ENCODE peak calls at places on chromosomes 16 and 17, in four cellular contexts. One of them, this sample, is unnamed.

GRCh38 chr17:78724544-78724943 is 57.5 kb downstream of the CYTH1 start:
- DNase-seq in Caco-2: no peak
- DNase-seq in B cell: no peak
- DNase-seq in astrocyte of the spinal cord: no peak
- DNase-seq in this sample: no peak

GRCh38 chr17:81315170-81315884 is 20.2 kb upstream of the SLC38A10 start:
- DNase-seq in Caco-2: no peak
- DNase-seq in B cell: no peak
- DNase-seq in astrocyte of the spinal cord: no peak
- DNase-seq in this sample: no peak

GRCh38 chr17:15498107-15498506 is 30.7 kb upstream of the CDRT4 start:
- DNase-seq in Caco-2: no peak
- DNase-seq in B cell: no peak
- DNase-seq in astrocyte of the spinal cord: no peak
- DNase-seq in this sample: no peak

GRCh38 chr16:87012954-87013938 is 303.9 kb downstream of the C16orf95 start:
- DNase-seq in Caco-2: no peak
- DNase-seq in B cell: no peak
- DNase-seq in astrocyte of the spinal cord: no peak
- DNase-seq in this sample: no peak

GRCh38 chr16:21301168-21301894 is 23.2 kb upstream of the CRYM start:
- DNase-seq in Caco-2: peak
- DNase-seq in B cell: peak
- DNase-seq in astrocyte of the spinal cord: peak
- DNase-seq in this sample: peak

GRCh38 chr17:77127735-77128361 is 12.9 kb upstream of the SEC14L1 start:
- DNase-seq in Caco-2: no peak
- DNase-seq in B cell: peak
- DNase-seq in astrocyte of the spinal cord: peak
- DNase-seq in this sample: no peak

GRCh38 chr16:85522842-85523601 is 90.1 kb upstream of the GSE1 start:
- DNase-seq in Caco-2: no peak
- DNase-seq in B cell: no peak
- DNase-seq in astrocyte of the spinal cord: peak
- DNase-seq in this sample: no peak

GRCh38 chr17:43608313-43608712 is 53.4 kb downstream of the MEOX1 start:
- DNase-seq in Caco-2: no peak
- DNase-seq in B cell: no peak
- DNase-seq in astrocyte of the spinal cord: no peak
- DNase-seq in this sample: no peak

GRCh38 chr16:48901712-48902374 is 291.9 kb upstream of the N4BP1 start:
- DNase-seq in Caco-2: no peak
- DNase-seq in B cell: no peak
- DNase-seq in astrocyte of the spinal cord: no peak
- DNase-seq in this sample: no peak

GRCh38 chr16:20409398-20410152 is at the start of gene ACSM5:
- DNase-seq in Caco-2: no peak
- DNase-seq in B cell: no peak
- DNase-seq in astrocyte of the spinal cord: no peak
- DNase-seq in this sample: peak

GRCh38 chr16:57590654-57591085 is 37.8 kb upstream of the ADGRG1 start:
- DNase-seq in Caco-2: no peak
- DNase-seq in B cell: no peak
- DNase-seq in astrocyte of the spinal cord: peak
- DNase-seq in this sample: no peak

GRCh38 chr17:16150251-16150859 is 65.0 kb downstream of the NCOR1 start:
- DNase-seq in Caco-2: no peak
- DNase-seq in B cell: no peak
- DNase-seq in astrocyte of the spinal cord: peak
- DNase-seq in this sample: no peak

GRCh38 chr16:5042574-5043171 is 8.9 kb upstream of the NAGPA start:
- DNase-seq in Caco-2: no peak
- DNase-seq in B cell: no peak
- DNase-seq in astrocyte of the spinal cord: peak
- DNase-seq in this sample: no peak

GRCh38 chr17:732788-733720 is 658 bp downstream of the TLCD3A start:
- DNase-seq in Caco-2: no peak
- DNase-seq in B cell: peak
- DNase-seq in astrocyte of the spinal cord: peak
- DNase-seq in this sample: peak

GRCh38 chr16:56119138-56119537 is 72.2 kb upstream of the GNAO1 start:
- DNase-seq in Caco-2: no peak
- DNase-seq in B cell: no peak
- DNase-seq in astrocyte of the spinal cord: no peak
- DNase-seq in this sample: no peak

GRCh38 chr16:86060381-86061317 is 161.7 kb downstream of the IRF8 start:
- DNase-seq in Caco-2: peak
- DNase-seq in B cell: no peak
- DNase-seq in astrocyte of the spinal cord: no peak
- DNase-seq in this sample: no peak

GRCh38 chr16:1610841-1611653 is 825 bp downstream of the IFT140 start:
- DNase-seq in Caco-2: no peak
- DNase-seq in B cell: no peak
- DNase-seq in astrocyte of the spinal cord: no peak
- DNase-seq in this sample: peak

GRCh38 chr17:40452074-40452787 is 9.0 kb downstream of the IGFBP4 start:
- DNase-seq in Caco-2: no peak
- DNase-seq in B cell: no peak
- DNase-seq in astrocyte of the spinal cord: peak
- DNase-seq in this sample: no peak

GRCh38 chr16:57825298-57826039 is 23.2 kb upstream of the KIFC3 start:
- DNase-seq in Caco-2: no peak
- DNase-seq in B cell: no peak
- DNase-seq in astrocyte of the spinal cord: no peak
- DNase-seq in this sample: no peak

GRCh38 chr17:8855477-8856204 is 11.8 kb downstream of the PIK3R6 start:
- DNase-seq in Caco-2: no peak
- DNase-seq in B cell: peak
- DNase-seq in astrocyte of the spinal cord: no peak
- DNase-seq in this sample: no peak

GRCh38 chr16:63702981-63703590 is 1418.8 kb downstream of the CDH11 start:
- DNase-seq in Caco-2: peak
- DNase-seq in B cell: no peak
- DNase-seq in astrocyte of the spinal cord: no peak
- DNase-seq in this sample: no peak
- TF ChIP-seq CTCF in Caco-2: peak
- TF ChIP-seq CTCF in B cell: no peak
- TF ChIP-seq CTCF in astrocyte of the spinal cord: no peak
- TF ChIP-seq CTCF in this sample: no peak

GRCh38 chr16:66719246-66719645 is 22.7 kb upstream of the CMTM4 start:
- DNase-seq in Caco-2: no peak
- DNase-seq in B cell: no peak
- DNase-seq in astrocyte of the spinal cord: no peak
- DNase-seq in this sample: no peak

GRCh38 chr16:66717776-66718175 is 21.2 kb upstream of the CMTM4 start:
- DNase-seq in Caco-2: no peak
- DNase-seq in B cell: no peak
- DNase-seq in astrocyte of the spinal cord: no peak
- DNase-seq in this sample: no peak

GRCh38 chr16:66714062-66714461 is 17.5 kb upstream of the CMTM4 start:
- DNase-seq in Caco-2: no peak
- DNase-seq in B cell: no peak
- DNase-seq in astrocyte of the spinal cord: no peak
- DNase-seq in this sample: no peak

GRCh38 chr16:66714659-66715307 is 18.2 kb upstream of the CMTM4 start:
- DNase-seq in Caco-2: peak
- DNase-seq in B cell: no peak
- DNase-seq in astrocyte of the spinal cord: no peak
- DNase-seq in this sample: no peak

DNA sequence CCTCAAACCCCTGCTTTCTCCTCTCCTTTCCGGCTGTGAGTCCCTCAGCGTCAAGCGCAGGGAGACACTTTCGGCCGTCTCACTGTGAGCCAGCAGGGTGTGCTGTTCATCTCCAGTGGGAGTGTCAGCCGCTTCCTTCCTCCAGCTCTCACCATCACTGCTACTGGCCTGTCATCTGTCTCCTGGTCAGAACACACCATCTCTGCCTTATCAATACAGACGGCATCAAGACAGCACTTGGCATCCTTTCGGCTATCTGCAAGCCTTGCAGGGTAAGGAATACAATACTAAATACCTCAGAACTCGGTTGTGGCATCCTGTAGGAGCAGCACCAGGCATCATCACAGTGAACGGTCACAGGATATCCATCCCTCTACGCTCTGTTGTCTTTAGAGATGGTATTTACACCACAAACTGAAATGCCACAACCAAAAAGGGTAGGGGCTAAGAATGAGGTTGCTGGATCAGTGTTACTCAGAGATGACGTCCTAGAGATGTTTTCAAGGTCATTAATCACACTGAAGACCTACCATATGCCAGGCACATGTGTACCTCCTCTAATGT is 20.7 kb upstream of the CMTM4 start:
- DNase-seq in Caco-2: peak
- DNase-seq in B cell: no peak
- DNase-seq in astrocyte of the spinal cord: peak
- DNase-seq in this sample: no peak
- TF ChIP-seq CTCF in Caco-2: peak
- TF ChIP-seq CTCF in B cell: no peak
- TF ChIP-seq CTCF in astrocyte of the spinal cord: peak
- TF ChIP-seq CTCF in this sample: no peak

DNA sequence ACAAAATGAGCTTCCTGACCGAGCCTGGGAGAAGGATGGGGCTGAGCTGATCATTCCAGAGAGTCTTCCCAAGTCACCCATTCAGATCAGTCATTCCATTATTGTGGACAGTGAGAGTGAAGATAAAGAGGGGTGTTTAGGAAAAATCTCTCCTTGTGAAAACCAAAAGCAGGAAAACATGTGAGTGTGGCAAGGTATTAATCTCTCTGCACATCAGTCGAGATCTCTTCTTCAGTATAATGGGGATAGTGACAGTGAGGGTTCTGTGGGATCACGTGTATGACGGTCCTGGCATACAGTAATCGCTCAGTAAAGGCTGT is 35.4 kb downstream of the CHD9 start:
- DNase-seq in Caco-2: no peak
- DNase-seq in B cell: no peak
- DNase-seq in astrocyte of the spinal cord: no peak
- DNase-seq in this sample: no peak
- TF ChIP-seq CTCF in Caco-2: no peak
- TF ChIP-seq CTCF in B cell: no peak
- TF ChIP-seq CTCF in astrocyte of the spinal cord: no peak
- TF ChIP-seq CTCF in this sample: no peak

GRCh38 chr16:88070989-88071625 is 119.9 kb downstream of the BANP start:
- DNase-seq in Caco-2: no peak
- DNase-seq in B cell: no peak
- DNase-seq in astrocyte of the spinal cord: no peak
- DNase-seq in this sample: no peak

GRCh38 chr16:88074041-88074440 is 122.8 kb downstream of the BANP start:
- DNase-seq in Caco-2: no peak
- DNase-seq in B cell: no peak
- DNase-seq in astrocyte of the spinal cord: no peak
- DNase-seq in this sample: no peak

GRCh38 chr16:88072571-88073001 is 121.4 kb downstream of the BANP start:
- DNase-seq in Caco-2: no peak
- DNase-seq in B cell: no peak
- DNase-seq in astrocyte of the spinal cord: no peak
- DNase-seq in this sample: no peak

GRCh38 chr16:88071908-88072307 is 120.7 kb downstream of the BANP start:
- DNase-seq in Caco-2: no peak
- DNase-seq in B cell: no peak
- DNase-seq in astrocyte of the spinal cord: no peak
- DNase-seq in this sample: no peak

GRCh38 chr16:88073201-88073721 is 122.0 kb downstream of the BANP start:
- DNase-seq in Caco-2: no peak
- DNase-seq in B cell: no peak
- DNase-seq in astrocyte of the spinal cord: no peak
- DNase-seq in this sample: no peak
- TF ChIP-seq CTCF in Caco-2: no peak
- TF ChIP-seq CTCF in B cell: no peak
- TF ChIP-seq CTCF in astrocyte of the spinal cord: no peak
- TF ChIP-seq CTCF in this sample: no peak

GRCh38 chr17:65403616-65404015 is 157.8 kb downstream of the AXIN2 start:
- DNase-seq in Caco-2: peak
- DNase-seq in B cell: no peak
- DNase-seq in astrocyte of the spinal cord: no peak
- DNase-seq in this sample: no peak

GRCh38 chr17:65403129-65403528 is 158.3 kb downstream of the AXIN2 start:
- DNase-seq in Caco-2: no peak
- DNase-seq in B cell: no peak
- DNase-seq in astrocyte of the spinal cord: no peak
- DNase-seq in this sample: no peak

GRCh38 chr17:65400701-65401100 is 160.7 kb downstream of the AXIN2 start:
- DNase-seq in Caco-2: no peak
- DNase-seq in B cell: no peak
- DNase-seq in astrocyte of the spinal cord: no peak
- DNase-seq in this sample: no peak

GRCh38 chr17:65402513-65403086 is 158.8 kb downstream of the AXIN2 start:
- DNase-seq in Caco-2: no peak
- DNase-seq in B cell: no peak
- DNase-seq in astrocyte of the spinal cord: no peak
- DNase-seq in this sample: no peak

GRCh38 chr17:65401581-65401980 is 159.9 kb downstream of the AXIN2 start:
- DNase-seq in Caco-2: no peak
- DNase-seq in B cell: no peak
- DNase-seq in astrocyte of the spinal cord: no peak
- DNase-seq in this sample: no peak
- TF ChIP-seq CTCF in Caco-2: no peak
- TF ChIP-seq CTCF in B cell: no peak
- TF ChIP-seq CTCF in astrocyte of the spinal cord: no peak
- TF ChIP-seq CTCF in this sample: no peak

DNA sequence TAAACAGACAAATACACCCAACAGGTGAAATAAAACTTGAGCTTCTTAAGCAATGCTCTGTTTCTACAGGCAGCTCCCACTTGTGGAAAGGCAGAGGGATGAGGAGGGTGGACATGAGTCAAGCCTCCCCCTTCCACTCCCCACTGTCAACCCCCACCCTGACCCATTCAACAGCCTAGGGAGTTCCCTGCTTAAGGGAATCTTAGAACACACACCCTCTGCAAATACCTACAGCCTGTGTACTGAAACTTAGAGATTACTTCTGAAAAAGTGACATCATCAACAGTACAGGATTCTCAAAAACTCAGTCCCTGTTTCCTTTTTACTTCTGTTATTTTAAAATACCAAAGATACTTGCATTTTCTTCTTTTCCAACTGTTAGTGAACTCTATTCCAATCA is 345.4 kb downstream of the SOX9 start:
- DNase-seq in Caco-2: peak
- DNase-seq in B cell: no peak
- DNase-seq in astrocyte of the spinal cord: peak
- DNase-seq in this sample: peak
- TF ChIP-seq CTCF in Caco-2: peak
- TF ChIP-seq CTCF in B cell: no peak
- TF ChIP-seq CTCF in astrocyte of the spinal cord: no peak
- TF ChIP-seq CTCF in this sample: no peak

GRCh38 chr17:68035131-68035522 is 408 bp upstream of the KPNA2 start:
- DNase-seq in Caco-2: peak
- DNase-seq in B cell: peak
- DNase-seq in astrocyte of the spinal cord: no peak
- DNase-seq in this sample: no peak
- TF ChIP-seq CTCF in Caco-2: no peak
- TF ChIP-seq CTCF in B cell: no peak
- TF ChIP-seq CTCF in astrocyte of the spinal cord: no peak
- TF ChIP-seq CTCF in this sample: no peak

DNA sequence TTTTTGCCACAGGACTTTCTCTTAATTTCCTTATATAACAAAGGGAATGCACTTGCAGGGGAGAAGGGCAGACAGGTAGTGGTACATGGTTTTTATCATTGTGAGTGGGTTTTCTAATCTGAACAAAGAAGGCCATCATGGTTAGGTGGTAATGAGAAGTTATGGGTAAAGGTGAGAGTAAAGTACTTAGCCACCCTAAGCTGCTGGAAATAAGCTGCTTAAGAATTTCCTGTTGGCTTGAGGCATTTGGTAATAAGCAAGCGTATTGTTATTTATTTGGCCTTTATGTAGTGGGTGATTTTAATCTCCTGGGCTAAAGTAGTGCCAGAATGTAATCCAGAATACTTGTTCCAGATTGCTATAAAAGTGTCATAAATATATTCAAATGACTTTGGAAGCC is 27.1 kb downstream of the TAC4 start:
- DNase-seq in Caco-2: no peak
- DNase-seq in B cell: no peak
- DNase-seq in astrocyte of the spinal cord: no peak
- DNase-seq in this sample: no peak
- TF ChIP-seq CTCF in Caco-2: no peak
- TF ChIP-seq CTCF in B cell: no peak
- TF ChIP-seq CTCF in astrocyte of the spinal cord: no peak
- TF ChIP-seq CTCF in this sample: no peak